ENCODE peak calls at places on chromosomes 5 and 9, in five cellular contexts. Z, L, J, K and F are unnamed samples.

GRCh38 chr9:137620581-137620980 is 1.8 kb downstream of the EHMT1 start:
- DNase-seq in Z (no peak), L (no peak), J (no peak), K (no peak), F (no peak)

GRCh38 chr9:112822618-112823017 is 68.1 kb downstream of the SLC46A2 start:
- DNase-seq in J (no peak), K (no peak), Z (no peak), L (no peak), F (no peak)

GRCh38 chr9:111597852-111598729 is 1.4 kb downstream of the PTGR1 start:
- DNase-seq in Z (peak), L (peak), K (peak), J (no peak), F (no peak)

GRCh38 chr5:137752873-137753226 is 1.3 kb downstream of the HNRNPA0 start:
- DNase-seq in Z (no peak), K (no peak), L (peak), J (no peak), F (no peak)

GRCh38 chr5:120848883-120849282 is 384.8 kb downstream of the PRR16 start:
- DNase-seq in L (no peak), K (no peak), J (no peak), Z (no peak), F (no peak)

GRCh38 chr5:79974896-79975295 is 16.2 kb downstream of the MTX3 start:
- DNase-seq in J (no peak), K (no peak), L (peak), Z (no peak), F (no peak)

GRCh38 chr9:73773896-73774295 is 622.2 kb downstream of the ANXA1 start:
- DNase-seq in Z (no peak), K (no peak), L (no peak), J (no peak), F (no peak)

GRCh38 chr5:140025736-140026135 is 17.4 kb downstream of the NRG2 start:
- DNase-seq in L (no peak), K (no peak), Z (no peak), J (no peak), F (no peak)

GRCh38 chr5:119951330-119951934 is 322.1 kb downstream of the FAM170A start:
- DNase-seq in L (peak), J (no peak), Z (no peak), K (no peak), F (no peak)

GRCh38 chr9:93252116-93252780 is 68.3 kb downstream of the WNK2 start:
- DNase-seq in K (no peak), J (no peak), Z (no peak), L (no peak), F (peak)

GRCh38 chr5:170426149-170426767 is 37.1 kb upstream of the KCNMB1 start:
- DNase-seq in K (no peak), L (no peak), J (no peak), Z (peak), F (no peak)

GRCh38 chr5:171984748-171985419 is 21.6 kb downstream of the FBXW11 start:
- DNase-seq in L (peak), K (no peak), Z (no peak), J (no peak), F (no peak)

GRCh38 chr9:138097501-138097991 is 220.0 kb downstream of the CACNA1B start:
- DNase-seq in J (no peak), Z (no peak), K (no peak), L (no peak), F (no peak)

GRCh38 chr9:4596165-4596922 is 65.8 kb upstream of the PLPP6 start:
- DNase-seq in K (no peak), Z (no peak), J (peak), L (no peak), F (no peak)

GRCh38 chr9:117485176-117485575 is 70.3 kb upstream of the ASTN2 start:
- DNase-seq in J (no peak), L (peak), K (no peak), Z (no peak), F (no peak)